ENCODE peak calls at places on chromosome 5, in five cellular contexts. R is right lobe of liver, V is ovary, X is GM20000, U is astrocyte of the spinal cord. W is an unnamed sample.

GRCh38 chr5:98397081-98397480 is 376.4 kb upstream of the RGMB start:
- DNase-seq in X (no peak), U (peak), R (no peak), V (no peak), W (no peak)

GRCh38 chr5:33441241-33441844 is 578 bp downstream of the TARS1 start:
- DNase-seq in R (no peak), V (no peak), X (peak), U (no peak), W (no peak)

GRCh38 chr5:137438932-137439331 is 60.2 kb downstream of the SPOCK1 start:
- DNase-seq in R (no peak), U (no peak), X (no peak), V (no peak), W (no peak)

GRCh38 chr5:10331341-10331796 is 22.1 kb upstream of the MARCHF6 start:
- DNase-seq in U (peak), V (peak), X (no peak), R (peak), W (no peak)

GRCh38 chr5:462051-462481 is 19.1 kb downstream of the EXOC3 start:
- DNase-seq in V (no peak), R (peak), X (no peak), U (no peak), W (peak)

GRCh38 chr5:956941-957729 is 51.5 kb upstream of the NKD2 start:
- DNase-seq in X (peak), U (peak), R (peak), V (no peak), W (no peak)

GRCh38 chr5:173304591-173304988 is 23.6 kb downstream of the STC2 start:
- DNase-seq in V (no peak), R (no peak), X (no peak), U (peak), W (no peak)

GRCh38 chr5:53200309-53200708 is 90.8 kb upstream of the MOCS2 start:
- DNase-seq in R (no peak), U (no peak), X (no peak), V (no peak), W (no peak)

GRCh38 chr5:166493042-166493441 is 1798.4 kb upstream of the WWC1 start:
- DNase-seq in X (no peak), V (no peak), R (no peak), U (no peak), W (no peak)

GRCh38 chr5:107949688-107950341 is 279.1 kb upstream of the EFNA5 start:
- DNase-seq in X (no peak), R (no peak), U (no peak), V (no peak), W (no peak)

GRCh38 chr5:43034591-43034968 is 5.5 kb downstream of the ANXA2R start:
- DNase-seq in X (no peak), U (peak), R (no peak), V (no peak), W (no peak)

GRCh38 chr5:173622639-173623038 is 6.2 kb upstream of the BOD1 start:
- DNase-seq in X (no peak), R (peak), V (no peak), U (no peak), W (no peak)

GRCh38 chr5:37619353-37619752 is 220.5 kb downstream of the GDNF start:
- DNase-seq in X (no peak), U (peak), R (no peak), V (no peak), W (no peak)

GRCh38 chr5:36252722-36253340 is 11.1 kb upstream of the NADK2 start:
- DNase-seq in R (no peak), V (no peak), X (no peak), U (peak), W (no peak)

GRCh38 chr5:15807861-15808260 is 307.9 kb downstream of the FBXL7 start:
- DNase-seq in U (peak), V (peak), R (no peak), X (no peak), W (no peak)

GRCh38 chr5:16520806-16521205 is 55.2 kb upstream of the ZNF622 start:
- DNase-seq in U (no peak), X (no peak), V (no peak), R (no peak), W (no peak)

GRCh38 chr5:172216345-172216744 is 22.4 kb downstream of the EFCAB9 start:
- DNase-seq in R (no peak), V (no peak), X (no peak), U (no peak), W (no peak)

GRCh38 chr5:141359790-141360426 is at the start of gene PCDHGB2:
- DNase-seq in U (peak), R (no peak), X (peak), V (no peak), W (no peak)

GRCh38 chr5:69007726-69008368 is 86.0 kb upstream of the SLC30A5 start:
- DNase-seq in U (peak), X (peak), R (peak), V (peak), W (peak)

GRCh38 chr5:78509884-78510769 is 138.4 kb downstream of the LHFPL2 start:
- DNase-seq in V (peak), X (peak), R (peak), U (no peak), W (peak)

GRCh38 chr5:116799401-116799800 is 224.8 kb upstream of the SEMA6A start:
- DNase-seq in R (no peak), V (no peak), X (no peak), U (no peak), W (no peak)

GRCh38 chr5:116478461-116478860 is 96.2 kb downstream of the SEMA6A start:
- DNase-seq in U (no peak), V (no peak), X (no peak), R (no peak), W (no peak)

GRCh38 chr5:176812269-176813259 is 2.2 kb downstream of the UNC5A start:
- DNase-seq in V (no peak), R (no peak), X (peak), U (no peak), W (no peak)

GRCh38 chr5:176806137-176806536 is 4.2 kb upstream of the UNC5A start:
- DNase-seq in U (peak), X (no peak), R (no peak), V (no peak), W (no peak)

GRCh38 chr5:176810084-176810597 is at the start of gene UNC5A:
- DNase-seq in U (peak), X (peak), R (no peak), V (peak), W (no peak)

GRCh38 chr5:176810687-176811501 is 535 bp downstream of the UNC5A start:
- DNase-seq in V (no peak), R (no peak), X (no peak), U (peak), W (no peak)

DNA sequence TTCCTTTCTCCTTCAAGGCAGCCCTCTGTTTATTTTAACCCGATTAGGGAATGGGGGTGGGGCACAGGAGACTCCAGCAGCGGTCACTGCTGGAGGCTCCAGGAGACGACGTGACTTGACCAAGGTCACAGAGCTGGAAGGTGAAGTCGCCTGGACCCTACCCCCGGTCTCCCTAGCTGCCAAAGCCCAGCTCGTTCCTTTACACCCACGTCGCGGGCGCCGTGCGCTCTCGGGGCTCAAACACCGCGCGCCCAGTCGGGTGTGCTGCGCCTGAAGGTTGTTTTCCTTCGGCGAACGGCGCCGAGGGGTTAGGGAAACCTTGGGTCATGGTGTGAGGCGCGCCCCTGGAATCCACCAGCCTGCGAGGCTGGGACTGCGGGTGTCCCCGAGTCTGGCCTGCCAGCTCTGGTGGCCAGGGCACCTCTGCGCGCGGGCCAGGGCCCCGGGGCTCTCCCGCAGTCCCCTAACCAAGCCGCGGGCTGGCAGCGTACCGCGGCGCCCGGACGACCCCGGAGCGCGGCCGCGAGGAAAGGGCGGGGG is 745 bp upstream of the UNC5A start:
- DNase-seq in R (no peak), V (no peak), U (no peak), X (no peak), W (no peak)
- TF ChIP-seq CTCF in R (no peak), V (no peak), U (no peak), X (no peak), W (no peak)

GRCh38 chr5:59506285-59506877 is 387.1 kb downstream of the PDE4D start:
- DNase-seq in U (peak), X (no peak), R (no peak), V (no peak), W (no peak)
- TF ChIP-seq CTCF in U (peak), X (no peak), R (peak), V (no peak), W (peak)

DNA sequence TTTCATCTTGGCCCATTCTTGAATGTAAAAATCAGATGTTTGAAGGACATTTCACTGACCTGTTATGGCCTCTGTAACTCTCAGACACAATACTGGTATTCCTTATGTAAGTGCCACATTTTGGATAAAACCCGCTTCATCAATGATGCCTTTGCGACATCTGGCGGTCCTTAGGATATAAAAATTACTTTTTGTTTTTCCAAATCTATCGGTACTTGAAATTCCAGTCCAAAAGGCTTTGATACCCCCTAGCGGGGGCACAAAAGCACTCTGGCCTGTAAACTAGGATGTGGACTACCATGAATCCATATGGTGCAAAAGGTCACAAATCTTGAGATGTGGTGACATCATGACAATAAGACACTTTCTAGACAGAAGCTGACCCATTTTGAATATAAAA is 291.8 kb downstream of the KIAA0825 start:
- DNase-seq in U (no peak), V (no peak), R (no peak), X (no peak), W (no peak)
- TF ChIP-seq CTCF in U (peak), V (no peak), R (no peak), X (no peak), W (no peak)

GRCh38 chr5:179214678-179215077 is 130.6 kb downstream of the ADAMTS2 start:
- DNase-seq in U (no peak), X (no peak), V (no peak), R (no peak), W (no peak)

GRCh38 chr5:179217356-179217755 is 127.9 kb downstream of the ADAMTS2 start:
- DNase-seq in V (no peak), U (no peak), R (no peak), X (no peak), W (no peak)

GRCh38 chr5:179217956-179218355 is 127.3 kb downstream of the ADAMTS2 start:
- DNase-seq in U (no peak), X (no peak), V (no peak), R (no peak), W (no peak)

GRCh38 chr5:179212870-179213269 is 132.4 kb downstream of the ADAMTS2 start:
- DNase-seq in X (no peak), V (no peak), U (no peak), R (no peak), W (no peak)

GRCh38 chr5:179215576-179215975 is 129.7 kb downstream of the ADAMTS2 start:
- DNase-seq in V (no peak), U (no peak), R (no peak), X (no peak), W (no peak)
- TF ChIP-seq CTCF in V (no peak), U (no peak), R (no peak), X (no peak), W (no peak)

DNA sequence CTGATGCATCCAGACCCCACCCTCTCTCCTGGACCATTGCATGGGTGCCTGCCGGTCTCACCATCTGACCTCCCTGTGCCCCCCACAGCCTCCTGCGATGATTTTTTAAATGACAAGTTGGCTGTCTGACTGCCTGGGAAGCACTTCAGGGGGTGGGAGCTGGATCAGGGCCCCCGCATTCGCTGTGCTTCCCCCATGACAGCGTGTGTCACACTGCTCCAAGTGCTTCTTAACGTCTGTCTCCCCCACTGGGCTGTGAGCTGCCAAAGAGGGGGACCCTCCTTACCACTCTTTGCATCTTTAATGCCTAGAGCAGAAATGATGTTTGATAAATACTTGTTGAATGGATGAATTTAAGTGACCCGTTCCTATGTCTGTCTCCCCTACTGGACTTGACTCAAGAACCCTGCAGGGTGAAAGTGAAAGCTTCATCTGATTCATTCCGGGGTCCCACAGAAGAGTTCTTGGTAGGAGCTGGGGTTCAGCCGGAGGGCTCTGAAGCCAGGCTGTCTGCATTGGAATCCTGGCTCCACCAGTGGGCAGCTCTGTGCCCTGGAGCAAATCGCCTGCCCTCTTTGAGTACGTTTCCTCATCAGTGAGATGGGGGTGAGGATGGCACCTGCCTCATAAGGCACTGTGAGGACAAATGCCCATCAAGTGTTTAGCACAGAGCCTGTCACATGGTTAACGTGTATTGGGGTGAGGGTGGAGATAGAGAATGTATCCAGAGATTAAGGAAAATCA is 7.6 kb upstream of the EGR1 start:
- DNase-seq in X (no peak), R (no peak), V (no peak), U (no peak), W (no peak)
- TF ChIP-seq CTCF in X (no peak), R (peak), V (no peak), U (no peak), W (no peak)

DNA sequence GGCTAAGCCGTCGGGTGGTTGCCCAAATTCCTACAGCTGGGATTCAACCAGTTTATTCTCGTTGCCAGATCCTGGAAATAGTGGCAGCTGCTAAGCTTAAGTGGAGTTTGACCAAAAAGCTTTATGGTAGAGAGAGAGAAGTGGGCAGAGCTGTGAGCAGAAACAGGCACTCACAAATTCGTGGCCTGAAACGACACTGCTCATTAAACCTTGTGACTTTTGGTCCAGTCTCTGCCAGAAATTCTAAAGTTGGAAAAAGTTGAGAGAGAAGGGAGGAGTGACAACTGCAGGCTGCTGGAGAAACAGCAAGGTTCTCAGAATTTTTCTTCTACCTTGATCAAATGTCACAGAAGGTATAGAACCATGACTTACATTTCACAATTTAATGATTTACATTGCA is 131.5 kb downstream of the MTX3 start:
- DNase-seq in X (no peak), V (no peak), R (no peak), U (no peak), W (no peak)
- TF ChIP-seq CTCF in X (no peak), V (no peak), R (no peak), U (no peak), W (no peak)

GRCh38 chr5:139459451-139459934 is 3.0 kb downstream of the ECSCR start:
- DNase-seq in V (no peak), R (no peak), X (peak), U (peak), W (no peak)
- TF ChIP-seq CTCF in V (no peak), R (no peak), X (no peak), U (no peak), W (no peak)

GRCh38 chr5:123844873-123845272 is 332.9 kb downstream of the CSNK1G3 start:
- DNase-seq in U (peak), X (no peak), R (no peak), V (no peak), W (no peak)
- TF ChIP-seq CTCF in U (no peak), X (no peak), R (no peak), V (no peak), W (no peak)

GRCh38 chr5:156879665-156880285 is 29.7 kb downstream of the PPP1R2B start:
- DNase-seq in U (no peak), V (no peak), X (no peak), R (no peak), W (no peak)
- TF ChIP-seq CTCF in U (no peak), V (no peak), X (no peak), R (no peak), W (no peak)

GRCh38 chr5:142769251-142769792 is 855 bp upstream of the ARHGAP26 start:
- DNase-seq in V (no peak), X (no peak), U (no peak), R (no peak), W (no peak)
- TF ChIP-seq CTCF in V (no peak), X (no peak), U (no peak), R (no peak), W (no peak)

W was measured in suprapubic skin.